ENCODE peak calls at places on chromosome 14, in eight cellular contexts. T is IMR-90, F is ovary, J is stomach, Q is GM12878, Z is transverse colon, O is esophagus muscularis mucosa, V is tibial nerve. L is an unnamed sample.

GRCh38 chr14:22289570-22289969 is 299.5 kb downstream of the DAD1 start:
- DNase-seq in T (no peak), F (no peak), J (no peak), Q (no peak), Z (no peak), O (no peak), V (no peak), L (no peak)

GRCh38 chr14:59332727-59333126 is 132.5 kb downstream of the GPR135 start:
- DNase-seq in T (peak; percentile 97), F (no peak), J (no peak), Q (no peak), Z (no peak), O (no peak), V (no peak), L (no peak)

GRCh38 chr14:89746654-89747053 is 207.9 kb downstream of the EFCAB11 start:
- DNase-seq in T (no peak), F (no peak), J (no peak), Q (no peak), Z (no peak), O (peak; percentile 5), V (no peak), L (no peak)

GRCh38 chr14:68637106-68638021 is 155.5 kb downstream of the ZFP36L1 start:
- DNase-seq in T (peak; percentile 58), F (no peak), J (no peak), Q (no peak), Z (no peak), O (peak; percentile 93), V (no peak), L (no peak)

GRCh38 chr14:38254565-38255407 is 1.1 kb downstream of the CLEC14A start:
- DNase-seq in T (no peak), F (no peak), J (peak; percentile 41), Q (no peak), Z (no peak), O (no peak), V (no peak), L (no peak)

GRCh38 chr14:100537701-100538565 is 49.3 kb downstream of the BEGAIN start:
- DNase-seq in T (no peak), F (peak; percentile 35), J (no peak), Q (no peak), Z (peak; percentile 7), O (no peak), V (peak; percentile 54), L (no peak)

GRCh38 chr14:70856851-70857498 is 47.7 kb upstream of the MAP3K9 start:
- DNase-seq in T (peak; percentile 96), F (no peak), J (no peak), Q (no peak), Z (no peak), O (no peak), V (no peak), L (no peak)

GRCh38 chr14:85332401-85332800 is 197.5 kb upstream of the FLRT2 start:
- DNase-seq in T (no peak), F (no peak), J (no peak), Q (no peak), Z (no peak), O (no peak), V (no peak), L (no peak)

GRCh38 chr14:63375772-63376171 is 57.0 kb upstream of the GPHB5 start:
- DNase-seq in T (peak; percentile 68), F (no peak), J (no peak), Q (no peak), Z (no peak), O (no peak), V (no peak), L (no peak)

GRCh38 chr14:31362746-31363145 is 57.6 kb downstream of the HEATR5A start:
- DNase-seq in T (no peak), F (no peak), J (no peak), Q (no peak), Z (no peak), O (no peak), V (no peak), L (no peak)

GRCh38 chr14:63249112-63249511 is 44.9 kb downstream of the RHOJ start:
- DNase-seq in T (peak; percentile 48), F (no peak), J (no peak), Q (no peak), Z (no peak), O (no peak), V (no peak), L (peak; percentile 17)

GRCh38 chr14:69657961-69658360 is 46.6 kb downstream of the SUSD6 start:
- DNase-seq in T (peak; percentile 42), F (no peak), J (peak; percentile 84), Q (no peak), Z (peak; percentile 72), O (no peak), V (no peak), L (no peak)

GRCh38 chr14:53537421-53538315 is 384.5 kb upstream of the DDHD1 start:
- DNase-seq in T (peak; percentile 40), F (no peak), J (no peak), Q (no peak), Z (peak; percentile 14), O (no peak), V (no peak), L (no peak)

GRCh38 chr14:96205059-96205993 is 687 bp downstream of the BDKRB2 start:
- DNase-seq in T (no peak), F (no peak), J (no peak), Q (no peak), Z (no peak), O (no peak), V (no peak), L (no peak)

GRCh38 chr14:26415618-26416123 is 182.2 kb downstream of the NOVA1 start:
- DNase-seq in T (no peak), F (peak; percentile 68), J (peak; percentile 33), Q (no peak), Z (peak; percentile 64), O (no peak), V (peak; percentile 77), L (peak; percentile 69)

GRCh38 chr14:103847954-103848719 is 762 bp upstream of the PPP1R13B start:
- DNase-seq in T (no peak), F (peak; percentile 89), J (no peak), Q (no peak), Z (peak; percentile 37), O (no peak), V (no peak), L (peak; percentile 80)

GRCh38 chr14:65296402-65296801 is 116.1 kb upstream of the FUT8 start:
- DNase-seq in T (peak; percentile 18), F (no peak), J (peak; percentile 27), Q (no peak), Z (no peak), O (no peak), V (no peak), L (no peak)

GRCh38 chr14:103186894-103187586 is 63.8 kb downstream of the TNFAIP2 start:
- DNase-seq in T (no peak), F (no peak), J (no peak), Q (no peak), Z (peak; percentile 68), O (no peak), V (no peak), L (no peak)

GRCh38 chr14:22471545-22472121 is 117.4 kb downstream of the DAD1 start:
- DNase-seq in T (peak; percentile 32), F (peak; percentile 56), J (peak; percentile 69), Q (no peak), Z (peak; percentile 46), O (no peak), V (no peak), L (peak; percentile 41)

GRCh38 chr14:51479584-51480305 is 172.0 kb upstream of the FRMD6 start:
- DNase-seq in T (peak; percentile 49), F (no peak), J (no peak), Q (peak; percentile 9), Z (no peak), O (no peak), V (no peak), L (peak; percentile 23)

GRCh38 chr14:58167057-58167456 is 15.0 kb upstream of the ARMH4 start:
- DNase-seq in T (no peak), F (no peak), J (no peak), Q (no peak), Z (no peak), O (no peak), V (no peak), L (no peak)

DNA sequence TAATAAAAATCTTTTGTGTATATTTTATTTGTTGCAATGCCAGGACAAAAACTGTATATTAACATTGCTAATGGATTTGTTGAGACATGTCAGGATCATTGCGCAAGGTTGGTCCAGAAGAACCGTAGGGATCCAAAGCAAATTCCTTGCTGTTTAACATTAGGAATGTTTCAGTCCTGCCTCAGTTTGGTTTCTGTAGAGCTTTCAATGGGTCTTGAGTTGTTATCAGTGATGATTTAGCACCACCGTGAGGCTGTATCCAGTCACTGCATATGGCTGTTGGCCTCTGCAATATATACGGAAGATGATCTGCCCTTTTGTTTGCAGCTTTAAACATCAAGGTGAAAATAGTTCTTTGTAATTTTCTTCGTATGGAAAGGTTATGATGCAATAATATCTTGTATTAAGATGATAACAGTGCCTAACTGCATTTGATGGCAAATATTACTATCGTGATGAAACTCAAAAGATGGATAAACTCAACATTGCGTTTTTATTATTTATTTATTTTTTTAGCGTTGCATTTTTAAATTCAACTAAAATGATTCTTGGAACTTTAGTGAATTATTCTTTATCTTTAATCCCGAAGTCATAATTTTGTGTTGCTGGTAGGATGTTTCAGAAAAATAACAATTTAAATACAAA is 231.2 kb downstream of the AKAP6 start:
- DNase-seq in T (peak; percentile 82), F (no peak), J (peak; percentile 31), Q (no peak), Z (peak; percentile 57), O (no peak), V (no peak), L (peak; percentile 72)
- H3K27ac ChIP-seq in T (no peak overlapping the region), F (no peak overlapping the region), J (no peak overlapping the region), Q (no peak overlapping the region), Z (peak overlapping the region; percentile 77), O (peak overlapping the region; percentile 65), V (no peak overlapping the region), L (no peak overlapping the region)

DNA sequence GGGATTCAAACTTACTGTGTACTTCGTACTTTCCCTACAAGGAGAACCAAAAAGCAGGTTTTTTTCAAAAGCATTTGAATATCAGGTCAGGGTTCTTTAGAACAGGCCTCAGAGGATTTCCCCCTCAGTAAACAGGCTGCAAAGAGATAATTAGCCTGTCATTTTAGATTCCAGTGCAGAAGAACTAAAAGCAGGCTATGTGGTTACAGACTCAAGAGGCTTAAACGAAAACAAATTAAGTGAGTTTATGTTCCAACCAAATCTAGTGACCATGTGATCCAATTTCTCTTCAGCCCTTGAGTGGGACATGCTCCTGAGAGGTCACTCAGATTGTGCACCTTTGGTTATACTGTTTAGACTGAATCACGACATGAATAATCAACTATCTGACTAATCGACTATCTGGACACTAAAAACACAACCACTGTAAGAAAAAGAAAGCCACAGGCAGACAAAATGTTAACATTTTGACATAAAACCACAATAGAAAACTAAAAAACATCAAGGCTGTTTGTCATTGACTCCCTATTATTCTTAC is 4.5 kb downstream of the TMED8 start:
- DNase-seq in T (peak; percentile 88), F (no peak), J (no peak), Q (peak; percentile 83), Z (no peak), O (no peak), V (no peak), L (no peak)
- TF ChIP-seq POLR2A in T (no peak), F (no peak), J (no peak), Q (no peak), Z (no peak), O (no peak), V (no peak), L (no peak)

GRCh38 chr14:105430535-105430934 is 10.9 kb downstream of the MTA1 start:
- DNase-seq in T (peak; percentile 66), F (no peak), J (no peak), Q (no peak), Z (no peak), O (no peak), V (no peak), L (no peak)
- H3K27ac ChIP-seq in T (no peak overlapping the region), F (no peak overlapping the region), J (no peak overlapping the region), Q (no peak overlapping the region), Z (no peak overlapping the region), O (no peak overlapping the region), V (peak overlapping the region; percentile 40), L (no peak overlapping the region)

GRCh38 chr14:24080888-24081738 is 9.8 kb downstream of the CPNE6 start:
- DNase-seq in T (no peak), F (peak; percentile 54), J (peak; percentile 74), Q (no peak), Z (peak; percentile 85), O (no peak), V (no peak), L (peak; percentile 69)
- TF ChIP-seq POLR2A in T (no peak), F (no peak), J (no peak), Q (peak; percentile 77), Z (peak; percentile 67), O (no peak), V (no peak), L (no peak)